ENCODE peak calls at places on chromosomes 1 and 21, in seven cellular contexts. M is HCT116, J is fibroblast of pulmonary artery, A is cardiac fibroblast, W is neural crest cell, Y is kidney epithelial cell, B is stomach. S is an unnamed sample.

GRCh38 chr1:110421159-110421777 is 13.8 kb upstream of the LAMTOR5 start:
- DNase-seq in M (no peak), J (peak), A (peak), W (no peak), Y (peak), B (no peak), S (peak)

GRCh38 chr1:227771771-227772170 is 36.5 kb downstream of the SNAP47 start:
- DNase-seq in M (no peak), J (no peak), A (no peak), W (no peak), Y (no peak), B (no peak), S (no peak)

GRCh38 chr1:26278303-26278702 is 1.6 kb upstream of the SH3BGRL3 start:
- DNase-seq in M (no peak), J (peak), A (peak), W (no peak), Y (no peak), B (peak), S (peak)

GRCh38 chr1:197440730-197441129 is 172.7 kb downstream of the CRB1 start:
- DNase-seq in M (no peak), J (peak), A (peak), W (no peak), Y (no peak), B (no peak), S (no peak)

GRCh38 chr1:9249534-9250335 is 15.2 kb downstream of the H6PD start:
- DNase-seq in M (no peak), J (peak), A (peak), W (peak), Y (no peak), B (peak), S (peak)

GRCh38 chr21:26852422-26852821 is 7.2 kb upstream of the ADAMTS1 start:
- DNase-seq in M (no peak), J (no peak), A (no peak), W (no peak), Y (no peak), B (no peak), S (no peak)

GRCh38 chr1:165853528-165854075 is 26.2 kb downstream of the UCK2 start:
- DNase-seq in M (no peak), J (no peak), A (no peak), W (no peak), Y (no peak), B (no peak), S (peak)

GRCh38 chr1:92030701-92031107 is 919 bp downstream of the EPHX4 start:
- DNase-seq in M (peak), J (peak), A (peak), W (no peak), Y (peak), B (no peak), S (peak)

GRCh38 chr1:233448290-233448689 is 120.8 kb downstream of the MAP3K21 start:
- DNase-seq in M (no peak), J (no peak), A (no peak), W (no peak), Y (no peak), B (no peak), S (no peak)

GRCh38 chr1:208081972-208082371 is 162.2 kb downstream of the PLXNA2 start:
- DNase-seq in M (no peak), J (no peak), A (no peak), W (peak), Y (no peak), B (no peak), S (no peak)

GRCh38 chr1:179588425-179589024 is 3.1 kb upstream of the TDRD5 start:
- DNase-seq in M (no peak), J (no peak), A (no peak), W (no peak), Y (no peak), B (no peak), S (no peak)

GRCh38 chr1:165169729-165170128 is 186.8 kb downstream of the LMX1A start:
- DNase-seq in M (no peak), J (no peak), A (no peak), W (no peak), Y (no peak), B (no peak), S (no peak)

GRCh38 chr21:26844258-26845065 is 747 bp downstream of the ADAMTS1 start:
- DNase-seq in M (no peak), J (peak), A (peak), W (peak), Y (no peak), B (no peak), S (no peak)

GRCh38 chr1:32394890-32395415 is 712 bp upstream of the BSDC1 start:
- DNase-seq in M (no peak), J (peak), A (no peak), W (no peak), Y (no peak), B (no peak), S (no peak)

GRCh38 chr1:9350011-9350907 is 57.6 kb downstream of the SPSB1 start:
- DNase-seq in M (no peak), J (peak), A (peak), W (no peak), Y (no peak), B (no peak), S (peak)

GRCh38 chr1:81703352-81703735 is 97.4 kb upstream of the ADGRL2 start:
- DNase-seq in M (no peak), J (peak), A (peak), W (no peak), Y (no peak), B (no peak), S (peak)

GRCh38 chr1:66732407-66733166 is 19.7 kb upstream of the DYNLT5 start:
- DNase-seq in M (no peak), J (no peak), A (no peak), W (no peak), Y (no peak), B (no peak), S (peak)

GRCh38 chr1:62841587-62842169 is 57.7 kb downstream of the ATG4C start:
- DNase-seq in M (peak), J (peak), A (peak), W (peak), Y (peak), B (no peak), S (peak)

GRCh38 chr1:32339363-32339978 is 3.4 kb upstream of the MARCKSL1 start:
- DNase-seq in M (no peak), J (peak), A (peak), W (no peak), Y (no peak), B (no peak), S (peak)

GRCh38 chr1:115056395-115056798 is 26.8 kb downstream of the TSHB start:
- DNase-seq in M (no peak), J (peak), A (peak), W (no peak), Y (peak), B (no peak), S (peak)

GRCh38 chr21:46189213-46189958 is 5.1 kb upstream of the SPATC1L start:
- DNase-seq in M (no peak), J (peak), A (peak), W (no peak), Y (peak), B (no peak), S (peak)

GRCh38 chr1:97524211-97524610 is 396.6 kb downstream of the DPYD start:
- DNase-seq in M (no peak), J (no peak), A (peak), W (no peak), Y (no peak), B (no peak), S (no peak)

GRCh38 chr21:17527240-17527639 is 14.4 kb downstream of the CXADR start:
- DNase-seq in M (no peak), J (peak), A (peak), W (no peak), Y (no peak), B (no peak), S (peak)

GRCh38 chr1:169103443-169103842 is 3.0 kb upstream of the ATP1B1 start:
- DNase-seq in M (no peak), J (no peak), A (no peak), W (no peak), Y (no peak), B (peak), S (no peak)

GRCh38 chr1:41006942-41007865 is 14.3 kb downstream of the SLFNL1 start:
- DNase-seq in M (no peak), J (no peak), A (no peak), W (no peak), Y (no peak), B (no peak), S (no peak)

GRCh38 chr1:87399264-87399663 is 70.6 kb downstream of the LMO4 start:
- DNase-seq in M (no peak), J (no peak), A (no peak), W (no peak), Y (no peak), B (no peak), S (no peak)

GRCh38 chr1:7333094-7333493 is 438.0 kb upstream of the VAMP3 start:
- DNase-seq in M (no peak), J (no peak), A (no peak), W (no peak), Y (no peak), B (no peak), S (no peak)

GRCh38 chr1:1779691-1780597 is 1.7 kb upstream of the NADK start:
- DNase-seq in M (no peak), J (peak), A (peak), W (no peak), Y (no peak), B (peak), S (peak)

GRCh38 chr1:39761557-39762260 is 9.4 kb downstream of the OXCT2 start:
- DNase-seq in M (no peak), J (no peak), A (no peak), W (no peak), Y (no peak), B (no peak), S (no peak)

GRCh38 chr1:80054129-80054528 is 1047.6 kb upstream of the ADGRL4 start:
- DNase-seq in M (peak), J (peak), A (peak), W (no peak), Y (peak), B (no peak), S (peak)

GRCh38 chr1:165287329-165287728 is 69.2 kb downstream of the LMX1A start:
- DNase-seq in M (no peak), J (no peak), A (no peak), W (no peak), Y (no peak), B (no peak), S (no peak)

GRCh38 chr1:112675728-112676381 is 1.4 kb downstream of the MOV10 start:
- DNase-seq in M (no peak), J (no peak), A (no peak), W (no peak), Y (no peak), B (no peak), S (no peak)

GRCh38 chr1:182575540-182576149 is 13.4 kb downstream of the RNASEL start:
- DNase-seq in M (no peak), J (peak), A (peak), W (no peak), Y (no peak), B (no peak), S (peak)

GRCh38 chr21:41779659-41780058 is 12.8 kb upstream of the RIPK4 start:
- DNase-seq in M (no peak), J (no peak), A (no peak), W (no peak), Y (no peak), B (peak), S (no peak)

GRCh38 chr21:41776778-41777177 is 9.9 kb upstream of the RIPK4 start:
- DNase-seq in M (no peak), J (no peak), A (no peak), W (no peak), Y (no peak), B (no peak), S (no peak)

GRCh38 chr21:41780337-41781046 is 13.6 kb upstream of the RIPK4 start:
- DNase-seq in M (no peak), J (no peak), A (no peak), W (no peak), Y (no peak), B (no peak), S (no peak)

GRCh38 chr21:41778974-41779600 is 12.2 kb upstream of the RIPK4 start:
- DNase-seq in M (no peak), J (no peak), A (no peak), W (no peak), Y (no peak), B (peak), S (no peak)

DNA sequence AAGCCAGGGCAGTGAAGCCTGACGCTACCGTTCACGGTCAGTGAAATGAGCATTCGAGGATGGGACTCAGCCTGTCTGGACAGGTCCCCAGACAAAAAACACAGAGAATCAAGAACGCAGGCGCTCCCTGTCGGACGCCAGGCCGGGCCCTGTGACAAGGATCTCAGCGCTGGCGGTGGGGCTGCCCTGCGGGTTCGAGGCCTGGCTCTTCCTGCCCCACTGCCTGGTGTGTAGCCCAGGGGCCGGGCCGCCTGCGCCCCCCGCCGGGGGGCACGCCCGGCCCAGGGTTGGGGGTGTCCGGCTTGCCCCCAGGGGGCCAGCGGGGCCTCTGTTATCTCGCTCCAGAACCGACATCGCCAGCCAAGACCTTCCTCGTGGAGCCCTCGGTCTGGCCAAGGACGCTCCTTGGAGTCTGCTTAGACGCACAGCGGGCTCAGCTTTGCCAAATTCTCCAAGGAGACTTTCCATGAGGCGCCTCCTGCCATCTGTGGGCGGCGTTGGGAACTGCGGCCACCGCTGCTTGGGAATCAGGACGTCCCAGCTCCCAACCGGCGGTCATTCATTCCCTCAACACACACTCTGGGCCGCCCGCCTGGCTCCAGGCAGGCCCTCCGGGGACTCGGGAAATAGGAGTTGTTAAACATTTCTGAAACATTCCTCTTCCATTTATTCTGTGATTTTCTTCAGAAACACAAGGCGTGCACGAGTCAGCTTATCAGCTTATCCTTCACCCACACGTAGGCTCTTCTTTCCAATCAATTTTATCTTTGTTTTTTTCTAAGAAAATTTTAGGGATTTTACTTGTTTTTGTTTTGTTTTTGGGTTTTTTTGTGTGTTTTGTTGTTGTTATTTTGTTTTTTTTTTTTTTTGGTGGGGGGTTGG is 11.3 kb upstream of the RIPK4 start:
- DNase-seq in M (peak), J (peak), A (peak), W (peak), Y (no peak), B (peak), S (peak)
- TF ChIP-seq CTCF in M (peak), J (peak), A (peak), W (peak), Y (peak), B (peak), S (peak)

GRCh38 chr1:33425900-33426299 is 5.0 kb downstream of the PHC2 start:
- DNase-seq in M (no peak), J (no peak), A (no peak), W (no peak), Y (no peak), B (no peak), S (no peak)

GRCh38 chr1:33428661-33429060 is 2.2 kb downstream of the PHC2 start:
- DNase-seq in M (no peak), J (no peak), A (no peak), W (no peak), Y (no peak), B (no peak), S (no peak)

GRCh38 chr1:33429332-33429731 is 1.6 kb downstream of the PHC2 start:
- DNase-seq in M (no peak), J (no peak), A (no peak), W (no peak), Y (no peak), B (no peak), S (no peak)

GRCh38 chr1:33424610-33425009 is 6.3 kb downstream of the PHC2 start:
- DNase-seq in M (no peak), J (no peak), A (no peak), W (no peak), Y (no peak), B (no peak), S (peak)

GRCh38 chr1:33426906-33427305 is 4.0 kb downstream of the PHC2 start:
- DNase-seq in M (no peak), J (no peak), A (no peak), W (no peak), Y (no peak), B (no peak), S (peak)
- TF ChIP-seq CTCF in M (no peak), J (no peak), A (no peak), W (no peak), Y (no peak), B (no peak), S (no peak)

DNA sequence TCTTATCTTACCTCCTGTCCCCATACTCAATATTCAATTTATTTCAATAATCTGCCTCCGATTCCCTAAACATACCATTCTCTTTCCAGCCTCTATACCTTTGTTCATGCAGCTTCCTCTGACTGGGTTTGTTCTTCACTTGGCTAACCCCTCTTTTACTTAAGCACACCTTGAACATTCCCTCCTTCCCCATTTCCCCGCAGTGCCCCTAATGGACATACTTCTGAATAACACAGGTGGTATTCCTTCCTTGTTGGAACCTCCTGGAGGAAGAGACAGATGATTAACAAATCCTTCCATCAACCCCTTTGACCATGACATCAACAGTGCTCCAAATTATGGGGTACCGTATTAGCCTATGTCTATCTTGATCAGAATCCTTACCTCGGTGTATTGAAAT is 190.0 kb upstream of the UBE2U start:
- DNase-seq in M (no peak), J (no peak), A (no peak), W (no peak), Y (no peak), B (no peak), S (no peak)
- TF ChIP-seq CTCF in M (peak), J (no peak), A (no peak), W (no peak), Y (no peak), B (no peak), S (no peak)

GRCh38 chr21:43899307-43900077 is 34.5 kb downstream of the AGPAT3 start:
- DNase-seq in M (no peak), J (no peak), A (no peak), W (no peak), Y (no peak), B (no peak), S (no peak)
- TF ChIP-seq CTCF in M (no peak), J (no peak), A (no peak), W (no peak), Y (no peak), B (no peak), S (no peak)

GRCh38 chr1:213585959-213586608 is 401.7 kb upstream of the PROX1 start:
- DNase-seq in M (no peak), J (no peak), A (no peak), W (no peak), Y (no peak), B (no peak), S (no peak)

GRCh38 chr1:213585402-213585801 is 402.4 kb upstream of the PROX1 start:
- DNase-seq in M (no peak), J (no peak), A (no peak), W (no peak), Y (no peak), B (no peak), S (no peak)

GRCh38 chr1:213586609-213586972 is 401.2 kb upstream of the PROX1 start:
- DNase-seq in M (no peak), J (no peak), A (no peak), W (no peak), Y (no peak), B (no peak), S (no peak)

DNA sequence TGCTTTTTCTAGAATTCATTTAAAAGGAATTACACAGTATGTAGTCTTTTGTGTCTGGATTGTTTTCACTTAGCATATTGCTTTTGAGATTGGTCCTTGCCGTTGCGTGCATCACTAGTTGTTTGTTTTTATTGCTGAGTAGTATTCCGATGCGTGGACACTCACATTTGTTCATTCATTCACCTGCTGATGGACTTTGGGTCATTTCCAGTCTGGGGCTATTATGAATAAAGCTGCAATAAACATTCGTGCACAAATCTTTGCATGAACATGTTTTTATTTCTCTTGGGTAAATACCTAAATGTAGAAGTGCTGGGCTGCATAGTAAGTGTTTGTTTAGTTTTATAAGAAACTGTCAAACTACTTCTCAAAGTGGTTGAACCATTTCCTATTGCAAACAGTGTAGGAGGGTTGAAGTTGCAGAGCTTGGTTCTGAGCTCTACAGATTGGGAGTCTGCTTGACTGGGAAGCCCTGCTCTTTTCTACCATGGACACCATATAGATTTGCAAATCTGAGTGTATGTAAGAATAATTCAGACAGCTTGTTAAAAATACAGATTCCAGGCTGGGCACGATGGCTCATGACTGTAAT is 404.7 kb upstream of the PROX1 start:
- DNase-seq in M (no peak), J (no peak), A (no peak), W (no peak), Y (no peak), B (no peak), S (no peak)
- TF ChIP-seq CTCF in M (no peak), J (no peak), A (no peak), W (no peak), Y (no peak), B (no peak), S (no peak)

GRCh38 chr1:90593312-90593711 is 123.8 kb downstream of the BARHL2 start:
- DNase-seq in M (no peak), J (no peak), A (no peak), W (no peak), Y (no peak), B (no peak), S (no peak)

GRCh38 chr1:90591355-90591969 is 125.6 kb downstream of the BARHL2 start:
- DNase-seq in M (no peak), J (no peak), A (no peak), W (no peak), Y (no peak), B (no peak), S (no peak)

DNA sequence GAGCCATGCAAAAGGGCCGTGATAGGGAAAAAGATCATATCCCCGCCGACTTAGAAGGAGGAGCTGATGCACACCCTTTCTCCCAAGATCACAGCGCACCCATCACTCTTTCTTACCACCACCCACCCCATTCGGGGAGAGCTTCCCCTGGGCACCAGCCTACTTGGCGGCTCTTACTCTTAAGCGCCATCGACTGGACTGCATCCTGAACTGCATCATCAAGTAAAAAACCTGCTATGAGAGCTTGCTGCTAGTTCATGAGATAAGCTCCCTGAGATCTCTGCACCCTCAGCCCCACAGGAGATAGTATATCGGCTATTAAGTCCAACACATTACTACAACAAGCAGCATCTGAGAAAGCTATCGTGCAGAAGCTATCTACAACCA is 125.1 kb downstream of the BARHL2 start:
- DNase-seq in M (no peak), J (no peak), A (no peak), W (no peak), Y (no peak), B (no peak), S (no peak)
- TF ChIP-seq CTCF in M (no peak), J (no peak), A (no peak), W (no peak), Y (no peak), B (no peak), S (no peak)

GRCh38 chr1:13965770-13966398 is 265.9 kb downstream of the PRDM2 start:
- DNase-seq in M (peak), J (peak), A (peak), W (peak), Y (no peak), B (peak), S (peak)
- TF ChIP-seq CTCF in M (peak), J (peak), A (peak), W (peak), Y (peak), B (peak), S (peak)

GRCh38 chr1:53435151-53435550 is 24.0 kb upstream of the DMRTB1 start:
- DNase-seq in M (no peak), J (no peak), A (no peak), W (no peak), Y (no peak), B (no peak), S (no peak)
- TF ChIP-seq CTCF in M (no peak), J (no peak), A (no peak), W (no peak), Y (no peak), B (no peak), S (no peak)

S was measured in fibroblast of villous mesenchyme.